ENCODE peak calls at places on chromosome 11, in seven cellular contexts. U is CD4-positive, CD25-positive, alpha-beta regulatory T cell; A is PC-9; G is left ventricle myocardium inferior; O is mesenchymal stem cell; E is aorta; N is tibial nerve. J is an unnamed sample. For H3K4me1, the result is how much of the 10 kb centered on the place peaks cover.

GRCh38 chr11:66126808-66127555 is 56.9 kb downstream of the PACS1 start:
- DNase-seq in A (peak), N (peak), G (peak), O (peak), U (peak), E (peak), J (peak)

GRCh38 chr11:47183969-47184368 is 2.3 kb downstream of the PACSIN3 start:
- DNase-seq in O (no peak), G (peak), E (no peak), U (no peak), A (no peak), N (no peak), J (no peak)

GRCh38 chr11:38952698-38953097 is 2354.7 kb upstream of the RAG2 start:
- DNase-seq in A (no peak), U (no peak), N (no peak), O (no peak), E (no peak), G (no peak), J (no peak)

GRCh38 chr11:21185959-21186358 is 516.6 kb downstream of the NELL1 start:
- DNase-seq in E (no peak), O (no peak), A (no peak), G (no peak), U (no peak), N (no peak), J (no peak)

GRCh38 chr11:1776944-1777715 is 13.4 kb upstream of the CTSD start:
- DNase-seq in N (no peak), O (no peak), U (no peak), E (no peak), G (no peak), A (no peak), J (no peak)

GRCh38 chr11:132220464-132220863 is 850.0 kb downstream of the NTM start:
- DNase-seq in G (no peak), N (no peak), A (no peak), E (no peak), U (no peak), O (peak), J (no peak)

GRCh38 chr11:79514695-79515094 is 73.9 kb upstream of the TENM4 start:
- DNase-seq in A (no peak), N (no peak), E (no peak), G (no peak), O (no peak), U (no peak), J (no peak)

GRCh38 chr11:125431009-125431408 is 65.1 kb downstream of the FEZ1 start:
- DNase-seq in E (no peak), U (no peak), N (no peak), O (no peak), G (no peak), A (no peak), J (no peak)

GRCh38 chr11:46912526-46913150 is 5.7 kb downstream of the LRP4 start:
- DNase-seq in E (no peak), N (no peak), O (peak), G (no peak), U (no peak), A (no peak), J (no peak)

GRCh38 chr11:133968300-133968699 is 11.5 kb upstream of the IGSF9B start:
- DNase-seq in U (no peak), E (no peak), O (no peak), N (no peak), G (no peak), A (no peak), J (no peak)

GRCh38 chr11:3867209-3868071 is 12.0 kb downstream of the STIM1 start:
- DNase-seq in A (no peak), U (peak), E (no peak), G (peak), N (no peak), O (no peak), J (no peak)

GRCh38 chr11:61072316-61073109 is 29.8 kb upstream of the CD5 start:
- DNase-seq in A (no peak), E (no peak), U (no peak), G (no peak), N (no peak), O (no peak), J (no peak)

GRCh38 chr11:59426361-59427067 is at the start of gene OR5A2:
- DNase-seq in U (no peak), E (no peak), G (no peak), O (no peak), A (no peak), N (no peak), J (no peak)

DNA sequence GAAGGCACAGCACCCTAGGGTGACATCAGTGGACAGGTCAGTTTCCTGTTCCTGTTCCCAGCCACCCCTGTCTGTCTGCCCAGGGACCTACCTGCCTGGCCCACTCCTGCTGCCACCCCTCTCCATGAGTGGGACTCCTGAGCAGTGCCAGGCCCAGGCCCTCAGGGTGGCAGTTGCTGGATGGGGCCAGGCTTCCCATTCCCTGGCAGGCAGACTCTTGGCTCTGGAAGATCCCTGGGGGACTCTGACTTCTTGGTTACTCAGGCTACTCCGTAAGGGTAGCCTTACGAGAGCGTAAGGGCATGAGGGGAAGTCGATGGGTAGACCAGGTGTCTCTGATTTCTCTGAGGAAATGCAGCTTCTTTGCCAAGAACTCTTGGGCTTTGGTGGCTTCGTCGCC is 2.7 kb downstream of the TAGLN start:
- DNase-seq in O (no peak), U (no peak), E (peak), N (no peak), A (no peak), G (no peak), J (no peak)
- H3K4me1 ChIP-seq in O (half or more), U (under half), E (under half), N (under half), A (under half), G (half or more), J (under half)

GRCh38 chr11:116829525-116830183 is at the start of gene APOC3:
- DNase-seq in E (no peak), O (peak), U (no peak), G (no peak), N (no peak), A (no peak), J (no peak)
- H3K4me3 ChIP-seq in E (no peak), O (no peak), U (no peak), G (no peak), N (no peak), A (no peak), J (no peak)

GRCh38 chr11:26762089-26762488 is 40.2 kb upstream of the SLC5A12 start:
- DNase-seq in N (no peak), U (no peak), G (no peak), E (no peak), A (no peak), O (no peak), J (no peak)
- H3K4me1 ChIP-seq in N (under half), U (under half), G (under half), E (under half), A (under half), O (under half), J (under half)

GRCh38 chr11:31419138-31419537 is 49.5 kb downstream of the DNAJC24 start:
- DNase-seq in O (no peak), U (no peak), A (no peak), E (no peak), G (no peak), N (no peak), J (no peak)
- H3K4me3 ChIP-seq in O (no peak), U (no peak), A (no peak), E (no peak), G (no peak), N (no peak), J (no peak)

DNA sequence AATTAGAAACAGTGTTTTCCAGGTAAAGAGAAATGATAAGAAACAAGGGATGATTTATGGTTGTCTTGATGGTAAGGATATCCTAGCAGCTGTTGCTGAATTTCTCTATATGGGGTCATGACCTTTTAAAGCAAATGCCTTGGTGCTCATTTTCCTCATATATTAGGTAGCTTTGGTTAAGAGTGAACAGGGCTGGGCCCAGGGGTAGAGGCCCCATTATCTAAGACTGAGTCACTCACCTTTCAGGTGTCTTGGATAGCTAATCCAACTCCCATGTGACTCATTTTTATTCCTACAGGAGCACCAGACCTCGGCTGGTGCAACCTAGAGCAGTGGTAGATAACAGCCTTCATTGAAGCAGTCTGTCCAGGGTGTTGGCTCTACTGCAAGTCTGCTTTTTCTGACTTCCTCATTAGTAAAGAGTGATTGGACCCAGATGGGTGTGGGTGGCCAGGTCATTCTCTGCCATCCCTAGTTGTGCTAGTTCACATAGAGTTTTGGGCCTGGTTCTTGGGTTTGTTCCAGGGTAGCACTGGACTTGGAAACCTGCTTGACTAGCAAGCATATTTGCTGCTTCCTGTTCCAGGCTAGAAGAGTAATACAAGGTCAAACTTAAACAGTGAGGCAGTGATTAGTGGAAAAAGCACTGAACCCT is 37.4 kb downstream of the CTNND1 start:
- DNase-seq in U (no peak), A (peak), N (no peak), O (peak), G (no peak), E (no peak), J (no peak)
- H3K4me1 ChIP-seq in U (under half), A (under half), N (under half), O (under half), G (half or more), E (under half), J (under half)

GRCh38 chr11:77135069-77135468 is 7.0 kb downstream of the MYO7A start:
- DNase-seq in N (no peak), G (no peak), E (no peak), U (no peak), O (no peak), A (no peak), J (no peak)
- H3K4me3 ChIP-seq in N (no peak), G (no peak), E (no peak), U (no peak), O (no peak), A (no peak), J (no peak)

GRCh38 chr11:85825590-85825989 is 14.6 kb upstream of the SYTL2 start:
- DNase-seq in G (no peak), N (no peak), U (no peak), E (no peak), A (no peak), O (no peak), J (no peak)
- H3K4me1 ChIP-seq in G (under half), N (under half), U (under half), E (under half), A (half or more), O (under half), J (half or more)

GRCh38 chr11:117915672-117916235 is 13.4 kb downstream of the TMPRSS13 start:
- DNase-seq in U (no peak), O (no peak), G (no peak), N (no peak), A (no peak), E (no peak), J (no peak)
- H3K4me3 ChIP-seq in U (no peak), O (no peak), G (no peak), N (no peak), A (no peak), E (no peak), J (no peak)

GRCh38 chr11:120401506-120401905 is 65.3 kb downstream of the ARHGEF12 start:
- DNase-seq in E (no peak), G (no peak), N (no peak), A (no peak), U (no peak), O (peak), J (no peak)
- H3K4me1 ChIP-seq in E (under half), G (half or more), N (under half), A (under half), U (under half), O (under half), J (under half)

J was measured in naive thymus-derived CD4-positive, alpha-beta T cell.